ENCODE peak calls at places on chromosomes 1 and 21, in six cellular contexts. K is mesenchymal stem cell, S is IMR-90, F is neuronal stem cell, H is mesendoderm, B is H1. J is an unnamed sample.

GRCh38 chr1:234621657-234622335 is 11.8 kb upstream of the IRF2BP2 start:
- DNase-seq in K (peak; percentile 59), S (peak; percentile 71), F (no peak), H (no peak), B (no peak), J (no peak)

GRCh38 chr1:3219005-3219724 is 150.2 kb downstream of the PRDM16 start:
- DNase-seq in K (no peak), S (no peak), F (no peak), H (no peak), B (no peak), J (no peak)

GRCh38 chr1:159826436-159827101 is at the start of gene SLAMF8:
- DNase-seq in K (no peak), S (no peak), F (no peak), H (no peak), B (no peak), J (no peak)

GRCh38 chr1:96185181-96185580 is 536.4 kb upstream of the PTBP2 start:
- DNase-seq in K (no peak), S (no peak), F (no peak), H (no peak), B (no peak), J (no peak)

GRCh38 chr1:201916649-201917249 is 28.1 kb downstream of the SHISA4 start:
- DNase-seq in K (peak; percentile 98), S (peak; percentile 94), F (no peak), H (no peak), B (no peak), J (peak; percentile 81)

GRCh38 chr1:245772325-245772724 is 617.5 kb downstream of the KIF26B start:
- DNase-seq in K (no peak), S (no peak), F (no peak), H (no peak), B (no peak), J (peak; percentile 38)

GRCh38 chr1:75712306-75712705 is 12.2 kb upstream of the ACADM start:
- DNase-seq in K (no peak), S (no peak), F (no peak), H (no peak), B (no peak), J (no peak)

GRCh38 chr1:222096883-222097282 is 355.0 kb upstream of the DUSP10 start:
- DNase-seq in K (no peak), S (peak; percentile 42), F (no peak), H (no peak), B (no peak), J (peak; percentile 60)

GRCh38 chr1:150561830-150562367 is 12.7 kb downstream of the ADAMTSL4 start:
- DNase-seq in K (peak; percentile 96), S (peak; percentile 91), F (peak; percentile 81), H (peak; percentile 95), B (peak; percentile 91), J (peak; percentile 94)

GRCh38 chr1:60133848-60134247 is 60.3 kb upstream of the C1orf87 start:
- DNase-seq in K (peak; percentile 5), S (peak; percentile 35), F (no peak), H (no peak), B (no peak), J (no peak)

GRCh38 chr1:208475951-208476824 is 232.0 kb upstream of the PLXNA2 start:
- DNase-seq in K (peak; percentile 70), S (no peak), F (peak; percentile 73), H (peak; percentile 89), B (peak; percentile 50), J (peak; percentile 27)

GRCh38 chr1:21644348-21644747 is 24.8 kb downstream of the RAP1GAP start:
- DNase-seq in K (no peak), S (no peak), F (no peak), H (no peak), B (no peak), J (no peak)

GRCh38 chr1:212513586-212513985 is 80.9 kb downstream of the NENF start:
- DNase-seq in K (no peak), S (no peak), F (no peak), H (no peak), B (no peak), J (no peak)

GRCh38 chr1:221439008-221439733 is 302.7 kb downstream of the DUSP10 start:
- DNase-seq in K (peak; percentile 90), S (peak; percentile 96), F (no peak), H (peak; percentile 77), B (no peak), J (peak; percentile 73)

GRCh38 chr21:37631319-37632117 is 264.9 kb downstream of the DYRK1A start:
- DNase-seq in K (peak; percentile 25), S (no peak), F (peak; percentile 27), H (peak; percentile 66), B (peak; percentile 58), J (no peak)
- H2BK120ac ChIP-seq in K (no peak overlapping the region), S (no peak overlapping the region), F (no peak overlapping the region), H (peak overlapping the region; percentile 10), B (peak overlapping the region; percentile 27), J (no peak overlapping the region)

GRCh38 chr1:43806183-43806582 is 98.8 kb downstream of the ST3GAL3 start:
- DNase-seq in K (no peak), S (no peak), F (no peak), H (no peak), B (no peak), J (no peak)
- H3K23ac ChIP-seq in K (no peak overlapping the region), S (no peak overlapping the region), F (no peak overlapping the region), H (no peak overlapping the region), B (no peak overlapping the region), J (no peak overlapping the region)

GRCh38 chr1:18109756-18110597 is 2.4 kb downstream of the IGSF21 start:
- DNase-seq in K (no peak), S (no peak), F (no peak), H (peak; percentile 78), B (peak; percentile 96), J (no peak)
- H3K4me3 ChIP-seq in K (no peak overlapping the region), S (no peak overlapping the region), F (peak overlapping the region; percentile 75), H (no peak overlapping the region), B (peak overlapping the region; percentile 82), J (no peak overlapping the region)

GRCh38 chr1:244732846-244733450 is 80.0 kb downstream of the DESI2 start:
- DNase-seq in K (no peak), S (no peak), F (no peak), H (no peak), B (no peak), J (no peak)

GRCh38 chr1:244730934-244731434 is 78.1 kb downstream of the DESI2 start:
- DNase-seq in K (peak; percentile 6), S (no peak), F (peak; percentile 17), H (peak; percentile 23), B (peak; percentile 68), J (no peak)

GRCh38 chr1:244731651-244732050 is 78.7 kb downstream of the DESI2 start:
- DNase-seq in K (no peak), S (no peak), F (no peak), H (no peak), B (no peak), J (no peak)

GRCh38 chr1:244735404-244735803 is 82.5 kb downstream of the DESI2 start:
- DNase-seq in K (no peak), S (peak; percentile 20), F (no peak), H (peak; percentile 22), B (no peak), J (peak; percentile 58)

DNA sequence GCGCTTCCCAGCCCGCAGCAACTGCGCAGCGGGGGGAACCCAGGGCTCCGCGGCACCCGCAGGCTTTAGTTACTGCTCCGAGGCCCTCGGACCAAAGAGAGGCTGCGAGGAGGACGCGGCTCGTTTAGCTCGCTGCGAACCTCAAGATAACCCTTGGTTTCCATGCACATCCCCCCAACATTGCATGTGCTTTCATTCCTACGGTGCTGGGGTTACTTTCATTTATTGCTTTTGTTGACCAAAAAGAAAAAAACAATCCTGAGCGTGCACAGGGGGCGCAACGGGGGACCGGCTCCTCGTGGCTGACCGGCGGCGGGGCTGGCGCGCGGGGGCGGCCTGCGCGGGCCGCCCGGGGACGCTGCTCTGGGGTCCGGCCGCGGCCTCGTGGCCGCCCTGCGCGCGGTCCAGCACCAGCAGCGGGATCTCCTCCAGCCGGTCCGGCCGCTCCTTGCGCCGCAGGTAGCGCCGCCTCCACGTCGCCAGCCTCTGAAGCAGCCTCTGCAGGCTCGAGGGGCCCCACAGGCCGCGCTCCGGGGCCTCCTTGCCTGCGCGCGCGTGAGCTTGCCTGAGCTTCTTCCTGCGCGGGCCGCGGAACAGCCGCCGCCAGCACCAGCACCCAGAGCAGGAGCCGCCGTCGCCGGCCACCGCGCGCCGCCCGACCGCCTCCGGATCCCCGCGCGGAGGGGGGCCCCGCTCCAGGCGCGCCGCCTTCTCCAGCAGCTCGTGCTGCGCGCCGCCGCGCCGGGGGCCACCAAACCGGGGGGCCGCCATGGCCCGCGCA is 77.4 kb downstream of the DESI2 start:
- DNase-seq in K (peak; percentile 48), S (peak; percentile 49), F (peak; percentile 15), H (peak; percentile 40), B (peak; percentile 71), J (peak; percentile 21)
- H2BK120ac ChIP-seq in K (peak overlapping the region; percentile 34), S (peak overlapping the region; percentile 10), F (peak overlapping the region; percentile 99), H (no peak overlapping the region), B (no peak overlapping the region), J (peak overlapping the region; percentile 30)